ENCODE peak calls at places on chromosomes 4 and X, in nine cellular contexts. Y, G, X, B, U, A, M, K and R are unnamed samples. For H3K9me3, the result is how much of the 10 kb centered on the place peaks cover.

GRCh38 chr4:10727140-10727880 is 42.7 kb upstream of the CLNK start:
- DNase-seq in Y (no peak), G (no peak), X (no peak), B (no peak), U (no peak), A (peak), M (no peak), K (no peak), R (no peak)

GRCh38 chr4:163540977-163541376 is 46.5 kb downstream of the TMA16 start:
- DNase-seq in Y (no peak), G (no peak), X (peak), B (peak), U (peak), A (no peak), M (peak), K (no peak), R (no peak)

GRCh38 chr4:74632634-74633033 is 161.7 kb downstream of the BTC start:
- DNase-seq in Y (no peak), G (no peak), X (peak), B (peak), U (peak), A (peak), M (peak), K (peak), R (peak)

GRCh38 chrX:19549838-19550237 is 34.5 kb upstream of the MAP3K15 start:
- DNase-seq in Y (no peak), G (no peak), X (no peak), B (no peak), U (no peak), A (no peak), M (no peak), K (no peak), R (no peak)

GRCh38 chr4:70903282-70903603 is 1.1 kb downstream of the MOB1B start:
- DNase-seq in Y (no peak), G (no peak), X (peak), B (peak), U (peak), A (peak), M (no peak), K (no peak), R (no peak)

GRCh38 chr4:57443308-57444243 is 333.4 kb upstream of the IGFBP7 start:
- DNase-seq in Y (peak), G (no peak), X (no peak), B (no peak), U (no peak), A (no peak), M (no peak), K (no peak), R (no peak)

GRCh38 chr4:54322817-54323417 is 93.8 kb downstream of the PDGFRA start:
- DNase-seq in Y (peak), G (no peak), X (peak), B (peak), U (peak), A (peak), M (peak), K (peak), R (peak)

GRCh38 chrX:133440081-133440796 is 24.9 kb upstream of the GPC4 start:
- DNase-seq in Y (no peak), G (no peak), X (no peak), B (no peak), U (no peak), A (no peak), M (no peak), K (no peak), R (no peak)

GRCh38 chr4:2823671-2824328 is 19.8 kb upstream of the ADD1 start:
- DNase-seq in Y (peak), G (peak), X (no peak), B (no peak), U (no peak), A (no peak), M (no peak), K (peak), R (no peak)

GRCh38 chr4:90852232-90852631 is 725.0 kb downstream of the CCSER1 start:
- DNase-seq in Y (no peak), G (no peak), X (peak), B (no peak), U (no peak), A (no peak), M (no peak), K (no peak), R (no peak)

DNA sequence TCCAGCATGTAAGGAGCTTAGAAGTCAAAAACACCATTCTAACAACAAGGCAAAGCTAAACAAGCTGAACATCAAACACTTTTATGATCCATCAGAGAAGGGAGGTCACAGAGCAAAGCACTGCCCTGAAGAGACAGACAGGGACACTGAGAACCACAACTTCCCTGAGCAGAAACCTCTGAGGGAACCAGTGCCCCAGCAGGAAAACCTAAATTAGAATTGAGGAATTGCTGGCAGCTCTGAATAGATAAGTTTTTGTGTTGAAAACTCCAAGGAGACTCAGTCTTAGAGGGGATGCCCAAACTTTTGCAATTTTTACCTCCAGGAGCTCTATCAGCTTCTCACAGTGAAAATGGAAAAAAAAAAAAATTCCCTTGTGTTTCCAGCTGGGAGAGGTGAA is 83.0 kb upstream of the MAPK10 start:
- DNase-seq in Y (no peak), G (no peak), X (peak), B (no peak), U (no peak), A (no peak), M (no peak), K (no peak), R (no peak)
- H3K27ac ChIP-seq in Y (no peak), G (no peak), X (no peak), B (no peak), U (no peak), A (no peak), M (no peak), K (no peak), R (no peak)

DNA sequence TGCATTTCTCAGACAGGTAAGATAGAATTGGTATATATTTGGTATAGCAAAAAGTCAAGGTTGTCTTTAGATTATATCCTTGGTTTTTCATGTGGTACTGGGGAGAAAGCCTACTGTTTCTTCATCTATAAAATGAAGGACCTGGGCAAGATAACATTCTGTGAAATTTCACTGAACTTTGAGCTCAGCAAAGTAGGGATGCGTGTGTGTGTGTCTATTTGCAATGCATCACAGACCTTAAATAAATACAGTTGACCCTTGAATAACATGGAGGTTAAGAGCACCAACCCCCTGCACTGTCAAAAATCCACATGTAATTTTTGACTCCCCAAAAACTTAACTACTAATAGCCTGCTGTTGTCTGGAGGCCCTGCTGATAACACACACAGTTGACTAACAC is 25.2 kb downstream of the TET2 start:
- DNase-seq in Y (no peak), G (no peak), X (no peak), B (no peak), U (no peak), A (no peak), M (no peak), K (no peak), R (no peak)
- H3K9me3 ChIP-seq in Y (under half), G (under half), X (under half), B (under half), U (under half), A (under half), M (under half), K (under half), R (under half)

DNA sequence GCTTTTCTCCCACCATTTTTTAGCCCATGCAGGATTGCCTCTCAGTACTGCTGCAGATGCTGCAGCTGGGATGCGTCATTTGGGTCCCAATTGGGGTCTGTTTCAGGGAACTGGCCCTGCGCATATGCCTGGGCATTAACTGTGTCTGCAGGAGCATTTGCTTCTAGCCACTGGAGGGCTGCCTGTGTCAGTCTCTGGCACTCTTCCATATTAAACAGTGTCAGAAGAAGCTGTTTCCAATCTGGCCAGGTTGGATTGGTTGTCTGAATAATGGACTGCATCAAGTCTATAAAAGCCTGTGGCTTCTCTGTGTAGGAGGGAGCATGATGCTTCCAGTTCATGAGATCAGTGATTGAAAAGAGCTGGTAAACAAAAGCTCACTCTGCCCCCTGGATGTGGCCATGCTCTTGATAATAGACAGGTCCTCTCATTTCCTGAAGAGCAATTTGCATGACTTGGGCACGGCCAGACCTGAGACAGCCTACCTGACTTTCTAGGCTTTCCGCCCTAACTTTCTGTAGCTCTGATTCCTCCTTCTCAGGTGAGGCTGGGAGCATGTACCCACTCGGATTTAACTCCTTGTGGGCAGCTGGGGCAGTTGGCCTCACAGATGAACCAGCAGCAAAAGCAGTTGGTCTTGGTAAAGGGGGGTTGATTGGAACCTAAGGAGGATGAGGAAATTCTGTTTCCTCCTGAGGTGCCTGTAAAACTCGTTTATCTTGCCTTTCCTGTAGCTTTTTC is 29.2 kb downstream of the SULT1E1 start:
- DNase-seq in Y (no peak), G (no peak), X (no peak), B (peak), U (peak), A (no peak), M (peak), K (no peak), R (no peak)
- H3K27ac ChIP-seq in Y (no peak), G (peak), X (no peak), B (no peak), U (no peak), A (no peak), M (no peak), K (no peak), R (no peak)

GRCh38 chrX:131277543-131278115 is 11.5 kb downstream of the IGSF1 start:
- DNase-seq in Y (peak), G (no peak), X (no peak), B (no peak), U (no peak), A (no peak), M (no peak), K (no peak), R (no peak)

GRCh38 chrX:131279617-131280016 is 9.5 kb downstream of the IGSF1 start:
- DNase-seq in Y (no peak), G (no peak), X (no peak), B (no peak), U (no peak), A (no peak), M (no peak), K (no peak), R (no peak)

GRCh38 chrX:131279197-131279596 is 9.9 kb downstream of the IGSF1 start:
- DNase-seq in Y (no peak), G (no peak), X (no peak), B (no peak), U (no peak), A (no peak), M (no peak), K (no peak), R (no peak)
- H3K9me3 ChIP-seq in Y (under half), G (under half), X (under half), B (under half), U (under half), A (under half), M (under half), K (under half), R (under half)

DNA sequence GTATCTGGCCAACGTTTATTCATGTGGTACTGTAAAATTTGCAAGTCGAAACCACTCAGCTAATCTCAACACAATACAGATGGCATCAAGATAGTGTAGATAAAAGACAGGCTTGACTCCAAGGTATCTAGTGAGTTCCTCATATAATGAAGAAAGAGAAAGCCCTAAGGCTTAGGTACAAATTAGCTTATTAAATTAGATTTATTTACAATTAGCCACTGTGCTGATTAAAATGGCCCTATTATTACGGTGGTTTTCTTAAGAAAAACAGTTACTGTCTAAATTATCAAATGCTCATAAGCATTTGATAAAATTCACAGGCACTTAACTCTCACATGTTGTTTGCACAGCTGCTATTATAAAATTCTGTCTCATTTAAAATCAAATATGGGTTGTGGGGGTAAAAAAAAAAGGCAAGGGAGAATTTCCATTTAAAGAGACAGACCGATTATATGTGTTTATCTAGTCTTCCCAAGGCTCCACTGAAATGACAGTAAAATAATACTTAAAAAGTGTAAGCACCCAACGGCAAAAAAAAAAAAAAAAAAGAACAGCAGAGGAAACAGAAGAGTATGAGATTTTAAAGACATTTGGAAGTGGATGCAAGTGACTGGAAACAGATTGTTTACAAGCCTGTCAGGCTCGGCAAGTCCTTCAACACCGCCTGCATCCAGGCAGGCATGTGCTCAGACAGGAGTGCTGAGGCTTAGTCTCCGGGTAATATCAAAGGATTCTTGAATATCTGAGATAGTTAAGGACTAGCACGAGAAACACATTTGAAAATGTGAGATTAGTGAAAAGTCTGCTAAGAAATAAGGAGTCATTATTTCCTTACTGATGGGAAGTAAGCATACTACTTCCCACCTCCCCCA is 55.1 kb downstream of the FAM13A start:
- DNase-seq in Y (no peak), G (no peak), X (peak), B (no peak), U (no peak), A (no peak), M (peak), K (no peak), R (no peak)
- H3K27ac ChIP-seq in Y (no peak), G (no peak), X (no peak), B (no peak), U (no peak), A (no peak), M (no peak), K (no peak), R (no peak)